ENCODE peak calls at places on chromosome 1, in four cellular contexts. One of them, this sample, is unnamed.

GRCh38 chr1:94927405-94928175 is 680 bp upstream of the CNN3 start:
- DNase-seq in colonic mucosa: peak
- DNase-seq in cardiac fibroblast: peak
- DNase-seq in osteoblast: peak
- DNase-seq in this sample: peak

GRCh38 chr1:181936269-181936668 is 125.2 kb downstream of the ZNF648 start:
- DNase-seq in colonic mucosa: no peak
- DNase-seq in cardiac fibroblast: no peak
- DNase-seq in osteoblast: no peak
- DNase-seq in this sample: no peak

GRCh38 chr1:50847303-50847702 is 112.8 kb downstream of the FAF1 start:
- DNase-seq in colonic mucosa: no peak
- DNase-seq in cardiac fibroblast: no peak
- DNase-seq in osteoblast: no peak
- DNase-seq in this sample: no peak

GRCh38 chr1:38817958-38818705 is 41.4 kb downstream of the RRAGC start:
- DNase-seq in colonic mucosa: no peak
- DNase-seq in cardiac fibroblast: peak
- DNase-seq in osteoblast: peak
- DNase-seq in this sample: no peak

GRCh38 chr1:243503155-243503554 is 247.3 kb downstream of the SDCCAG8 start:
- DNase-seq in colonic mucosa: no peak
- DNase-seq in cardiac fibroblast: no peak
- DNase-seq in osteoblast: no peak
- DNase-seq in this sample: no peak

GRCh38 chr1:200124309-200124708 is 96.8 kb downstream of the NR5A2 start:
- DNase-seq in colonic mucosa: no peak
- DNase-seq in cardiac fibroblast: no peak
- DNase-seq in osteoblast: no peak
- DNase-seq in this sample: no peak

GRCh38 chr1:231796141-231796540 is 169.6 kb downstream of the DISC1 start:
- DNase-seq in colonic mucosa: no peak
- DNase-seq in cardiac fibroblast: no peak
- DNase-seq in osteoblast: no peak
- DNase-seq in this sample: no peak

GRCh38 chr1:156599811-156600210 is 1.5 kb downstream of the GPATCH4 start:
- DNase-seq in colonic mucosa: no peak
- DNase-seq in cardiac fibroblast: no peak
- DNase-seq in osteoblast: no peak
- DNase-seq in this sample: peak

GRCh38 chr1:91024501-91025119 is 2.8 kb upstream of the ZNF644 start:
- DNase-seq in colonic mucosa: no peak
- DNase-seq in cardiac fibroblast: peak
- DNase-seq in osteoblast: no peak
- DNase-seq in this sample: no peak

GRCh38 chr1:218565333-218565732 is 220.2 kb downstream of the TGFB2 start:
- DNase-seq in colonic mucosa: no peak
- DNase-seq in cardiac fibroblast: no peak
- DNase-seq in osteoblast: no peak
- DNase-seq in this sample: no peak

GRCh38 chr1:1626207-1627141 is 5.5 kb upstream of the MMP23B start:
- DNase-seq in colonic mucosa: no peak
- DNase-seq in cardiac fibroblast: no peak
- DNase-seq in osteoblast: peak
- DNase-seq in this sample: no peak

GRCh38 chr1:63124666-63125191 is 197.6 kb upstream of the FOXD3 start:
- DNase-seq in colonic mucosa: no peak
- DNase-seq in cardiac fibroblast: peak
- DNase-seq in osteoblast: peak
- DNase-seq in this sample: peak

DNA sequence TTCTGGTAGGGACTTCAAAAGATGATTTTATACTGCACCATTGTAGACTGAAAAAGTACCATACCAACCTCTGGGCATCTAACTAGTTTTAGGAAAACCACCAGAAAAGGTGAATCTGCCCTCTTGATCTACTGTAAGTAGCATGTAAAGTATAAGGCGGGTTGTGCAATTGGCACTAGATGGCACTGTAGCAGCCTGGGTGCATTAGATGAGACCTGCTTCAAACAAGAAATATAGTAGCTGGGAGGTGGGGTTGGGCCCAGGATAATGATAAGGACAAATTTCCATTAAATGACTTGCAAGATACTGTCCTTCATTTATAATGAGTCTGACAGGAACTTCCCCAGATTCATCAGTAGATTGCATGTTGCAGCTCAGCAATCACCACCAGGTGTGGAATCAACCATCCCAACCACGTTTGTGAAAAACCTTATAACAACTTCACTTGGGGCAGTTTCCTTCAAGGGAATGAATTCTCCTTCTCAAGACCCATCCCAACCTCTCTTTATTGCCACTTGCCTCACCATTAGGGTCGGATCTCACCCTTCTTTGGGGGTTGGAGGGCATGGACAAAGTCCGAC is 37.3 kb upstream of the IL10 start:
- DNase-seq in colonic mucosa: peak
- DNase-seq in cardiac fibroblast: peak
- DNase-seq in osteoblast: peak
- DNase-seq in this sample: peak
- TF ChIP-seq CTCF in colonic mucosa: peak
- TF ChIP-seq CTCF in cardiac fibroblast: peak
- TF ChIP-seq CTCF in osteoblast: peak
- TF ChIP-seq CTCF in this sample: peak

DNA sequence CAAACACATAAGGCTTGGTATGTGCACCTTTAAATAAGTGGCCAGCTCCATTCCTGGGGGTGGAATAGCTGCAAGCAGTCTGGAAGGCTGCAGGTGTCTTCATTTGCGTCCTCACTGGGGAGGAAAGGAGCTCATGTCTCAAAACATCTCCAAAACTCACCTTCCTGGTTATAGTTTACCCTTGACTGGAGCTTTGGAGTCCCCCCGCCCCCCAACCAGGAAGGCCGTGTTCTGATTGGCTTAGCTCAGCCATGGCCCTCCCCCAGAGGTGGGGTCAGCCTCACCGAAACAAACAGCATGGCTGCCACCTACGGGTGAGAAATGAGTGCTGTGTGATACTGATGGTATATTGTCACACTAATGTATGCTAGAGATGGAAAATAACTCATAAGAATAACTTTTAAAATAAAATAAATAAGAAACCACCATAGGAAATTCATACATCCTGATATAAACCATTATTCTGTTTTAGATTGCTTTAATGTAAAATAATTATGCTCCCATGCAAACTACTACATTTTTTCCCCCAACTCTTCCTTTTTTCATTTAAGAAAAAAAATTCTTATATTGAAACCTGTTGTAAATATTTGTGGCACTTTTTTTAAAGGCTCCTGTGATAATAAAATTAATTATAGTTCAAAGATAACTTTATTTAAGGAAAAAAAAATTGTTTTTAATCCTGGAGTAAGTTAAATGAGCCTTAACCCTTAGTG is 90.8 kb downstream of the ZP4 start:
- DNase-seq in colonic mucosa: peak
- DNase-seq in cardiac fibroblast: peak
- DNase-seq in osteoblast: no peak
- DNase-seq in this sample: no peak
- TF ChIP-seq CTCF in colonic mucosa: peak
- TF ChIP-seq CTCF in cardiac fibroblast: no peak
- TF ChIP-seq CTCF in osteoblast: no peak
- TF ChIP-seq CTCF in this sample: no peak

DNA sequence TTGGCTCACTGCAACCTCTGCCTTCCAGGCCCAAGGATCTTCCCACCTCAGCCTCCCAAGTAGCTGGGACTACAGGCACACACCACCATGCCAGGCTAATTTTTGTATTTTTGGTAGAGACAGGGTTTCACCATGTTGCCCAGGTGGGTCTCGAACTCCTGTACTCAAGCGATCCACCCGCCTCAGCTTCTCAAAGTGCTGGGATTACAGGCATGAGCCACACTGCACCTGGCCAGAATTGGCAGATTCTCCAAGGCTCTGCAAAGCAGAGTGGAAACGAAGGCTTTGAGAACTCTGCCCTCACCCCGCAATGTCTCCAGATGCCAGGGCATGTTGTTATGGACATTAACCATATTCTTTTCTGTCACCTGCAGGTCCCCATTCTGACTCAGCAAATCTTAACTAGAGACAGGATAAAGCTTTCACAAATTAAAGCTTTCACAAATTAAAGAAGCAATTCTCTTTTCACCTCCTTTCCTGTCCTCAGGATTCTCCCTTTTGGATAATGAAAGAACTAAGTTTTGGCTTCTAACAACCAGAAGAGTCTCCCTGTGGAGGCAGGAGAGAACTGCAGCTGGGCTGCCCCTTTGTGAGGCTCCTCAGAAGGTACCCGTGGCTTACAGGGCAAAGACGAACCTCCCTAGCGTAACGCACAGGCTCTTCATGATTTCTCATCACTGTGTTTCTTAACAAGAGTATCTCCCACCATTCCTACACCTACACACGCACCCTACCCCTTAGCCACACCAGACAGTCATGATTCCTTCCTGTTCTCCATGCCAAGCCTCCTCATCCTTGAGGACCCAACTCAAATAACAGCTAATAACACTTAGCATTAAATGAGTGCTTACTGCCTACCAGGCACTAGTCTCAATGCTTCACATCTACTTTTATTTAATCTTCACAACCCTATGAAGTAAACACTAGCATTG is 29.8 kb downstream of the GPA33 start:
- DNase-seq in colonic mucosa: no peak
- DNase-seq in cardiac fibroblast: peak
- DNase-seq in osteoblast: no peak
- DNase-seq in this sample: no peak
- TF ChIP-seq CTCF in colonic mucosa: no peak
- TF ChIP-seq CTCF in cardiac fibroblast: peak
- TF ChIP-seq CTCF in osteoblast: peak
- TF ChIP-seq CTCF in this sample: no peak

DNA sequence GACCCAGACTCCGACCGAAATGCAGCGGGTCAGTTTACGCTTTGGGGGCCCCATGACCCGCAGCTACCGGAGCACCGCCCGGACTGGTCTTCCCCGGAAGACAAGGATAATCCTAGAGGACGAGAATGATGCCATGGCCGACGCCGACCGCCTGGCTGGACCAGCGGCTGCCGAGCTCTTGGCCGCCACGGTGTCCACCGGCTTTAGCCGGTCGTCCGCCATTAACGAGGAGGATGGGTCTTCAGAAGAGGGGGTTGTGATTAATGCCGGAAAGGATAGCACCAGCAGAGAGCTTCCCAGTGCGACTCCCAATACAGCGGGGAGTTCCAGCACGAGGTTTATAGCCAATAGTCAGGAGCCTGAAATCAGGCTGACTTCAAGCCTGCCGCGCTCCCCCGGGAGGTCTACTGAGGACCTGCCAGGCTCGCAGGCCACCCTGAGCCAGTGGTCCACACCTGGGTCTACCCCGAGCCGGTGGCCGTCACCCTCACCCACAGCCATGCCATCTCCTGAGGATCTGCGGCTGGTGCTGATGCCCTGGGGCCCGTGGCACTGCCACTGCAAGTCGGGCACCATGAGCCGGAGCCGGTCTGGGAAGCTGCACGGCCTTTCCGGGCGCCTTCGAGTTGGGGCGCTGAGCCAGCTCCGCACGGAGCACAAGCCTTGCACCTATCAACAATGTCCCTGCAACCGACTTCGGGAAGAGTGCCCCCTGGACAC is 534 bp downstream of the C1orf56 start:
- DNase-seq in colonic mucosa: peak
- DNase-seq in cardiac fibroblast: peak
- DNase-seq in osteoblast: peak
- DNase-seq in this sample: peak
- TF ChIP-seq CTCF in colonic mucosa: no peak
- TF ChIP-seq CTCF in cardiac fibroblast: peak
- TF ChIP-seq CTCF in osteoblast: no peak
- TF ChIP-seq CTCF in this sample: peak